ENCODE peak calls at places on chromosomes 4 and X, in four cellular contexts. One of them, this sample, is unnamed.

GRCh38 chr4:79050521-79050880 is 111.3 kb upstream of the PAQR3 start:
- DNase-seq in mammary epithelial cell: no peak
- DNase-seq in lower leg skin: no peak
- DNase-seq in fibroblast of pulmonary artery: no peak
- DNase-seq in this sample: no peak

GRCh38 chr4:112152496-112152895 is 7.2 kb downstream of the FAM241A start:
- DNase-seq in mammary epithelial cell: no peak
- DNase-seq in lower leg skin: no peak
- DNase-seq in fibroblast of pulmonary artery: no peak
- DNase-seq in this sample: no peak

GRCh38 chrX:147803948-147804347 is 107.8 kb upstream of the FMR1 start:
- DNase-seq in mammary epithelial cell: no peak
- DNase-seq in lower leg skin: no peak
- DNase-seq in fibroblast of pulmonary artery: peak
- DNase-seq in this sample: no peak

GRCh38 chr4:7466904-7467303 is 32.2 kb upstream of the PSAPL1 start:
- DNase-seq in mammary epithelial cell: no peak
- DNase-seq in lower leg skin: no peak
- DNase-seq in fibroblast of pulmonary artery: no peak
- DNase-seq in this sample: no peak

GRCh38 chr4:141654098-141654497 is 17.7 kb downstream of the IL15 start:
- DNase-seq in mammary epithelial cell: no peak
- DNase-seq in lower leg skin: no peak
- DNase-seq in fibroblast of pulmonary artery: peak
- DNase-seq in this sample: no peak

GRCh38 chr4:7655267-7655548 is 220.5 kb upstream of the PSAPL1 start:
- DNase-seq in mammary epithelial cell: no peak
- DNase-seq in lower leg skin: no peak
- DNase-seq in fibroblast of pulmonary artery: no peak
- DNase-seq in this sample: no peak

GRCh38 chr4:147940144-147940543 is 208.3 kb downstream of the ARHGAP10 start:
- DNase-seq in mammary epithelial cell: no peak
- DNase-seq in lower leg skin: no peak
- DNase-seq in fibroblast of pulmonary artery: no peak
- DNase-seq in this sample: no peak

GRCh38 chrX:15158736-15159406 is 111.0 kb downstream of the ASB9 start:
- DNase-seq in mammary epithelial cell: peak
- DNase-seq in lower leg skin: no peak
- DNase-seq in fibroblast of pulmonary artery: no peak
- DNase-seq in this sample: no peak

GRCh38 chr4:101678180-101678579 is 112.3 kb upstream of the BANK1 start:
- DNase-seq in mammary epithelial cell: no peak
- DNase-seq in lower leg skin: no peak
- DNase-seq in fibroblast of pulmonary artery: no peak
- DNase-seq in this sample: no peak

GRCh38 chr4:173217727-173218126 is 49.1 kb downstream of the GALNT7 start:
- DNase-seq in mammary epithelial cell: peak
- DNase-seq in lower leg skin: no peak
- DNase-seq in fibroblast of pulmonary artery: peak
- DNase-seq in this sample: no peak

GRCh38 chr4:70591955-70592582 is at the start of gene AMBN:
- DNase-seq in mammary epithelial cell: no peak
- DNase-seq in lower leg skin: no peak
- DNase-seq in fibroblast of pulmonary artery: no peak
- DNase-seq in this sample: no peak

GRCh38 chrX:30215357-30215843 is at the start of gene MAGEB2:
- DNase-seq in mammary epithelial cell: no peak
- DNase-seq in lower leg skin: no peak
- DNase-seq in fibroblast of pulmonary artery: no peak
- DNase-seq in this sample: no peak

GRCh38 chrX:40127052-40127451 is 29.3 kb upstream of the BCOR start:
- DNase-seq in mammary epithelial cell: no peak
- DNase-seq in lower leg skin: no peak
- DNase-seq in fibroblast of pulmonary artery: no peak
- DNase-seq in this sample: no peak

GRCh38 chr4:24210332-24210902 is 320.6 kb upstream of the PPARGC1A start:
- DNase-seq in mammary epithelial cell: peak
- DNase-seq in lower leg skin: peak
- DNase-seq in fibroblast of pulmonary artery: peak
- DNase-seq in this sample: peak

GRCh38 chr4:153142700-153143438 is 61.4 kb upstream of the TRIM2 start:
- DNase-seq in mammary epithelial cell: peak
- DNase-seq in lower leg skin: peak
- DNase-seq in fibroblast of pulmonary artery: peak
- DNase-seq in this sample: no peak

GRCh38 chr4:173171098-173171497 is 2.5 kb downstream of the GALNT7 start:
- DNase-seq in mammary epithelial cell: peak
- DNase-seq in lower leg skin: no peak
- DNase-seq in fibroblast of pulmonary artery: peak
- DNase-seq in this sample: no peak

GRCh38 chrX:1391707-1392375 is at the start of gene SLC25A6:
- DNase-seq in mammary epithelial cell: peak
- DNase-seq in lower leg skin: peak
- DNase-seq in fibroblast of pulmonary artery: peak
- DNase-seq in this sample: peak

GRCh38 chr4:141686929-141687328 is 50.5 kb downstream of the IL15 start:
- DNase-seq in mammary epithelial cell: no peak
- DNase-seq in lower leg skin: no peak
- DNase-seq in fibroblast of pulmonary artery: peak
- DNase-seq in this sample: no peak

GRCh38 chrX:74297766-74298165 is 6.2 kb upstream of the ZCCHC13 start:
- DNase-seq in mammary epithelial cell: peak
- DNase-seq in lower leg skin: no peak
- DNase-seq in fibroblast of pulmonary artery: no peak
- DNase-seq in this sample: no peak

GRCh38 chr4:121112530-121112929 is 40.2 kb upstream of the NDNF start:
- DNase-seq in mammary epithelial cell: no peak
- DNase-seq in lower leg skin: no peak
- DNase-seq in fibroblast of pulmonary artery: peak
- DNase-seq in this sample: no peak

GRCh38 chr4:122695226-122695625 is 37.3 kb upstream of the BBS12 start:
- DNase-seq in mammary epithelial cell: no peak
- DNase-seq in lower leg skin: no peak
- DNase-seq in fibroblast of pulmonary artery: no peak
- DNase-seq in this sample: no peak

GRCh38 chr4:118969359-118969758 is 80.7 kb downstream of the SYNPO2 start:
- DNase-seq in mammary epithelial cell: peak
- DNase-seq in lower leg skin: no peak
- DNase-seq in fibroblast of pulmonary artery: peak
- DNase-seq in this sample: no peak

GRCh38 chr4:86220137-86220536 is 139.7 kb downstream of the MAPK10 start:
- DNase-seq in mammary epithelial cell: no peak
- DNase-seq in lower leg skin: no peak
- DNase-seq in fibroblast of pulmonary artery: peak
- DNase-seq in this sample: no peak

GRCh38 chrX:133302775-133303445 is 84.8 kb upstream of the TFDP3 start:
- DNase-seq in mammary epithelial cell: no peak
- DNase-seq in lower leg skin: no peak
- DNase-seq in fibroblast of pulmonary artery: no peak
- DNase-seq in this sample: no peak

DNA sequence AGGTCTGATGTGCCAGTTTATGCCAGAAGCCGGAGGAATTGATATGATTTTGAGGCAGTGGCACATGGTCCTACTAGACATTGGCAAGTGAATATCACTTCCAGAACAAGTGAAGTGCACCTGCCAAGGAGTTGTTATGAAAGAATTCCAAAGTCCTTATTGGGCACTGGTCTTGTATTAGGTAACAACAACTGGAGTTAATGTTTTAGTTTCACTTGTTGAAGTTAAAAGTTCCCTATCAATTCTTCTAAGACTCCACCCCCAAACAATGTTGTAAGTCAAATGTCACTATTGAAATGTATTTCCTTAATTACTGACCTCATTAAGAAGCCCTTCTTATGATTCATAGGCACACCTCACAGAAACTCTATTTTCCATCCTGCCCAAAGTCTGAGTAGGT is 3.1 kb downstream of the TET2 start:
- DNase-seq in mammary epithelial cell: no peak
- DNase-seq in lower leg skin: no peak
- DNase-seq in fibroblast of pulmonary artery: no peak
- DNase-seq in this sample: no peak
- H3K4me3 ChIP-seq in mammary epithelial cell: no peak
- H3K4me3 ChIP-seq in lower leg skin: no peak
- H3K4me3 ChIP-seq in fibroblast of pulmonary artery: no peak
- H3K4me3 ChIP-seq in this sample: no peak

GRCh38 chr4:52661966-52662705 is 3.0 kb upstream of the USP46 start:
- DNase-seq in mammary epithelial cell: peak
- DNase-seq in lower leg skin: no peak
- DNase-seq in fibroblast of pulmonary artery: no peak
- DNase-seq in this sample: no peak

GRCh38 chr4:52670121-52670520 is 11.0 kb upstream of the USP46 start:
- DNase-seq in mammary epithelial cell: peak
- DNase-seq in lower leg skin: no peak
- DNase-seq in fibroblast of pulmonary artery: no peak
- DNase-seq in this sample: no peak

GRCh38 chr4:52660643-52661042 is 1.5 kb upstream of the USP46 start:
- DNase-seq in mammary epithelial cell: no peak
- DNase-seq in lower leg skin: no peak
- DNase-seq in fibroblast of pulmonary artery: no peak
- DNase-seq in this sample: no peak

GRCh38 chr4:52664479-52664878 is 5.4 kb upstream of the USP46 start:
- DNase-seq in mammary epithelial cell: no peak
- DNase-seq in lower leg skin: no peak
- DNase-seq in fibroblast of pulmonary artery: no peak
- DNase-seq in this sample: no peak

DNA sequence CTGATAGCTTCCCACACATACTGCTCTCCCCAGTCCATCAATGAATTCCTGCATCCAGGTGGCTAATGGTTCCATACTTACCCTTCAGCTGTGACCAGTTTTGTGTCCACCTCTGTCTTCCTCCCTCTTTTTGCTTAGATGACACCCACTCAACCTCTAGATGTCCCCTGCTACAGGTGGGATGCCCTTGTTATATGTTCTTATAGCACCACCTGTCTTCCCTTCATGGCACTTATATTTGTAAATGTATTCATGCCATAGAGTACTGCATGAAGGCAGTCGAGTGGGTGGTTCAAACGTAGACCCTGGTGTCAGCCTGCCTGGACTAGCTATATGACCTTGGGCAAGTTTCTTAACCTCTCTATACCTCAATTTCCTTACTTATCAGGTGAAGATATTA is 6.5 kb upstream of the USP46 start:
- DNase-seq in mammary epithelial cell: no peak
- DNase-seq in lower leg skin: no peak
- DNase-seq in fibroblast of pulmonary artery: peak
- DNase-seq in this sample: no peak
- TF ChIP-seq CTCF in mammary epithelial cell: peak
- TF ChIP-seq CTCF in lower leg skin: no peak
- TF ChIP-seq CTCF in fibroblast of pulmonary artery: peak
- TF ChIP-seq CTCF in this sample: peak

GRCh38 chr4:88017516-88018302 is 10.3 kb downstream of the PKD2 start:
- DNase-seq in mammary epithelial cell: peak
- DNase-seq in lower leg skin: no peak
- DNase-seq in fibroblast of pulmonary artery: peak
- DNase-seq in this sample: peak

GRCh38 chr4:88022289-88022688 is 14.9 kb downstream of the PKD2 start:
- DNase-seq in mammary epithelial cell: no peak
- DNase-seq in lower leg skin: no peak
- DNase-seq in fibroblast of pulmonary artery: no peak
- DNase-seq in this sample: no peak

GRCh38 chr4:88021824-88022223 is 14.4 kb downstream of the PKD2 start:
- DNase-seq in mammary epithelial cell: peak
- DNase-seq in lower leg skin: no peak
- DNase-seq in fibroblast of pulmonary artery: peak
- DNase-seq in this sample: peak

GRCh38 chr4:88015659-88016295 is 8.3 kb downstream of the PKD2 start:
- DNase-seq in mammary epithelial cell: no peak
- DNase-seq in lower leg skin: no peak
- DNase-seq in fibroblast of pulmonary artery: no peak
- DNase-seq in this sample: no peak

GRCh38 chr4:88018471-88018870 is 11.0 kb downstream of the PKD2 start:
- DNase-seq in mammary epithelial cell: no peak
- DNase-seq in lower leg skin: no peak
- DNase-seq in fibroblast of pulmonary artery: peak
- DNase-seq in this sample: no peak
- H3K4me3 ChIP-seq in mammary epithelial cell: no peak
- H3K4me3 ChIP-seq in lower leg skin: no peak
- H3K4me3 ChIP-seq in fibroblast of pulmonary artery: peak
- H3K4me3 ChIP-seq in this sample: no peak

GRCh38 chrX:66602381-66602938 is 36.4 kb downstream of the EDA2R start:
- DNase-seq in mammary epithelial cell: no peak
- DNase-seq in lower leg skin: no peak
- DNase-seq in fibroblast of pulmonary artery: no peak
- DNase-seq in this sample: no peak
- TF ChIP-seq CTCF in mammary epithelial cell: no peak
- TF ChIP-seq CTCF in lower leg skin: no peak
- TF ChIP-seq CTCF in fibroblast of pulmonary artery: no peak
- TF ChIP-seq CTCF in this sample: no peak

DNA sequence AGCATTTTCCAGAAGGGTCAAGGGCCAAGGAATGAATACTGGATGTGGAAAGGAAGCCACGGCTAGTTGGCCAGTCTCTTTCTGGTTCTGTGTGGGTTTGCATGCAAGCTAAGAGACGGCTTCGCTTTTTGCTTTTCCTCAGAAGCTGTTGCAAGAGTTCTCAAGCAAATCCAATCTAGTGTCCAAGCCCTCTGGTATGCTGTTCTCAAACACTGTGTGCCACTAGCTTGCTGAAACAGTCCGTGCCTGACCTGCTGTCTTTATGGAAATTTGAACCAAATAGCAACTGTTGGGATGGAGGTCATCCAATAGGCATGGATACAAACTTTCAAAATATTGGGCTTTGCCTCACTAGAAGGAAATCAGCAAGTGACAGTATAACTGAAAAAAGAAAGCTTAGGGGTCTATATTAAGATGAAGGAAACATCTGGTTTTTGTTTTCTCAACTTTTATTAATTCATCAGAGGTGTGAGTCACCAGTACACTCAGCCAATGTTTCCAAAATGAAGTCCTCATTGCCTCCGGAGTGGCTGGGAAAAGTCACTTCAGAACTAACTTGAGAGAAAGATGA is 70.5 kb downstream of the SLC9A6 start:
- DNase-seq in mammary epithelial cell: no peak
- DNase-seq in lower leg skin: peak
- DNase-seq in fibroblast of pulmonary artery: peak
- DNase-seq in this sample: no peak
- H3K4me3 ChIP-seq in mammary epithelial cell: no peak
- H3K4me3 ChIP-seq in lower leg skin: no peak
- H3K4me3 ChIP-seq in fibroblast of pulmonary artery: no peak
- H3K4me3 ChIP-seq in this sample: no peak

DNA sequence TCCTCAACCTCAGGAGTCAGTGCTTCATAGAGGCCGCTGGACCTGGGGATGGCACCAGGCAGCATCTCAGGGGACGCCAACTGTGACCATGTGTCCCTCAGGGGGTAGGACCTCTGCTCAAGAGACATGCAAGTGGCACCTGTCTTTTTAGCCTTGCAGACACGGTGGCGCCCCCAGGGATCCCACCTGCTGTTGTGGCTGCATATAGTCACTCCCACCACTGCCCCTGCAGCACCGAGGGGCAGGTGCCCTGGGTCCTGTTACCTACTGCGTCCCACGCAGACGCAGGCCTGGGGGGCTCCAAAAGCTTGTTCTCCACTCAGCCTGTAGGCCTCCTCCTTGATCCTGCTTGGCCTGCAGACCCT is 2.5 kb downstream of the MYL5 start:
- DNase-seq in mammary epithelial cell: no peak
- DNase-seq in lower leg skin: no peak
- DNase-seq in fibroblast of pulmonary artery: no peak
- DNase-seq in this sample: no peak
- TF ChIP-seq CTCF in mammary epithelial cell: no peak
- TF ChIP-seq CTCF in lower leg skin: no peak
- TF ChIP-seq CTCF in fibroblast of pulmonary artery: no peak
- TF ChIP-seq CTCF in this sample: no peak

This sample was measured in epithelial cell of proximal tubule.